ENCODE peak calls at places on chromosomes 1 and 21, in seven cellular contexts. Y is breast epithelium, U is tibial nerve, I is right lobe of liver, V is uterus, K is gastrocnemius medialis, J is stomach. T is an unnamed sample. For H3K4me1 and H3K36me3, the result is how much of the 10 kb centered on the place peaks cover.

GRCh38 chr1:53698381-53698980 is 40.5 kb downstream of the GLIS1 start:
- DNase-seq in U (no peak), K (no peak), V (no peak), I (no peak), Y (no peak), J (no peak), T (no peak)

GRCh38 chr1:30777906-30778155 is 20.3 kb upstream of the LAPTM5 start:
- DNase-seq in V (no peak), J (no peak), K (no peak), Y (no peak), U (no peak), I (no peak), T (no peak)

GRCh38 chr1:109898842-109899241 is 11.8 kb upstream of the CSF1 start:
- DNase-seq in U (no peak), V (no peak), J (no peak), Y (no peak), K (no peak), I (no peak), T (no peak)

GRCh38 chr1:39462074-39462473 is 29.4 kb upstream of the BMP8A start:
- DNase-seq in K (no peak), U (no peak), J (no peak), Y (no peak), I (no peak), V (no peak), T (no peak)

GRCh38 chr1:51331206-51332100 is 1.1 kb upstream of the TTC39A start:
- DNase-seq in Y (peak), U (no peak), I (no peak), V (no peak), J (peak), K (peak), T (peak)

GRCh38 chr1:60978421-60979357 is 103.7 kb upstream of the NFIA start:
- DNase-seq in J (peak), I (no peak), U (no peak), Y (no peak), K (peak), V (peak), T (peak)

GRCh38 chr1:15017105-15017504 is 136.4 kb upstream of the TMEM51 start:
- DNase-seq in I (no peak), U (no peak), J (no peak), Y (no peak), K (no peak), V (no peak), T (no peak)

GRCh38 chr1:193729429-193729828 is 543.0 kb upstream of the B3GALT2 start:
- DNase-seq in V (no peak), I (no peak), Y (no peak), U (no peak), K (no peak), J (no peak), T (no peak)

GRCh38 chr1:228734881-228735801 is at the start of gene RHOU:
- DNase-seq in U (peak), V (peak), K (peak), I (peak), J (peak), Y (peak), T (peak)

GRCh38 chr1:26998319-26999300 is 5.1 kb downstream of the TRNP1 start:
- DNase-seq in V (no peak), I (no peak), U (no peak), Y (no peak), K (no peak), J (no peak), T (no peak)

GRCh38 chr1:115062542-115063004 is 26.7 kb downstream of the TSPAN2 start:
- DNase-seq in K (peak), V (peak), Y (no peak), U (no peak), I (no peak), J (peak), T (peak)

GRCh38 chr1:209688746-209689234 is 13.6 kb downstream of the G0S2 start:
- DNase-seq in Y (no peak), U (no peak), V (no peak), I (no peak), J (no peak), K (no peak), T (no peak)

GRCh38 chr1:53561488-53562115 is 102.4 kb downstream of the DMRTB1 start:
- DNase-seq in U (no peak), K (peak), I (peak), J (no peak), Y (peak), V (no peak), T (no peak)

GRCh38 chr1:243924588-243925349 is 74.7 kb upstream of the AKT3 start:
- DNase-seq in U (no peak), I (no peak), Y (no peak), K (no peak), J (no peak), V (no peak), T (no peak)

GRCh38 chr1:117045644-117046043 is 14.5 kb upstream of the TTF2 start:
- DNase-seq in K (no peak), V (no peak), J (no peak), U (no peak), I (no peak), Y (no peak), T (no peak)

GRCh38 chr1:36924282-36924791 is 110.0 kb downstream of the GRIK3 start:
- DNase-seq in I (peak), K (no peak), Y (peak), U (peak), J (peak), V (no peak), T (no peak)

GRCh38 chr1:18010945-18011344 is 96.7 kb upstream of the IGSF21 start:
- DNase-seq in U (no peak), K (no peak), Y (no peak), V (no peak), I (no peak), J (no peak), T (no peak)

GRCh38 chr1:208455821-208456220 is 211.6 kb upstream of the PLXNA2 start:
- DNase-seq in I (no peak), K (no peak), J (no peak), Y (no peak), U (no peak), V (no peak), T (no peak)

GRCh38 chr21:25561668-25562641 is 45.3 kb downstream of the MRPL39 start:
- DNase-seq in V (peak), Y (peak), K (peak), I (peak), J (peak), U (no peak), T (peak)

GRCh38 chr1:237108299-237109040 is 66.5 kb downstream of the RYR2 start:
- DNase-seq in J (no peak), I (no peak), U (no peak), Y (no peak), V (no peak), K (no peak), T (no peak)

GRCh38 chr1:9239622-9240401 is 5.2 kb downstream of the H6PD start:
- DNase-seq in K (peak), U (no peak), Y (no peak), V (peak), I (peak), J (peak), T (peak)

GRCh38 chr1:111441573-111442192 is 7.4 kb downstream of the WDR77 start:
- DNase-seq in I (no peak), V (no peak), Y (no peak), K (no peak), J (peak), U (no peak), T (no peak)

GRCh38 chr21:36504067-36505058 is 24.4 kb upstream of the CLDN14 start:
- DNase-seq in J (no peak), I (no peak), Y (no peak), V (peak), U (no peak), K (no peak), T (peak)

GRCh38 chr1:247118946-247119446 is 14.8 kb upstream of the ZNF669 start:
- DNase-seq in I (no peak), V (no peak), Y (no peak), J (no peak), U (no peak), K (no peak), T (no peak)

GRCh38 chr1:213993929-213994328 is 6.2 kb downstream of the PROX1 start:
- DNase-seq in Y (no peak), K (no peak), V (no peak), J (no peak), U (no peak), I (no peak), T (no peak)

GRCh38 chr1:4627353-4627752 is 27.1 kb upstream of the AJAP1 start:
- DNase-seq in J (no peak), I (no peak), Y (no peak), U (no peak), K (no peak), V (no peak), T (no peak)

GRCh38 chr1:247857069-247857985 is at the start of gene TRIM58:
- DNase-seq in V (peak), Y (no peak), I (no peak), J (peak), K (no peak), U (no peak), T (peak)

GRCh38 chr1:19872190-19872589 is 10.0 kb upstream of the OTUD3 start:
- DNase-seq in I (peak), U (no peak), J (peak), V (no peak), K (no peak), Y (peak), T (peak)

GRCh38 chr1:204633665-204634064 is 51.9 kb downstream of the LRRN2 start:
- DNase-seq in U (peak), I (no peak), V (peak), Y (no peak), J (peak), K (no peak), T (no peak)

GRCh38 chr1:15282038-15282437 is 35.0 kb downstream of the FHAD1 start:
- DNase-seq in V (no peak), K (no peak), J (no peak), Y (no peak), U (no peak), I (no peak), T (no peak)

DNA sequence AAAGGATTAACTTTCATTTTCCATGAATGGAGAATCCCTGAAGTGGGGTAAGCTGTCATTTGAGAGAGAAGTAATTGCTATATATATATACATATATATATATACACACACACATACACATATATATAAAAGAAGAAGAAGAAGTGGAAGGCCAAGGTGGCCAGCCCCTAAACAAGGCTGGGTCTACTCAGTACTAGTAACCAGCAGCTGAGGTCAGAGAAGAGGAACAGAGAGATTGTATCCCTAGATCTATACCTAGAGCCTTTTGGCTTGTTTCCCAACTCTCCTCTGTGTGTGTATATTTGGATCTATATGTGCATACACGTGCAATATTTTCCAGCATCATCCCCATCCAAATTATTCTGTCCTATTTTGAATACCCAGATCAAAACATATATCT is 5.2 kb downstream of the TNFSF4 start:
- DNase-seq in K (no peak), Y (no peak), V (no peak), J (no peak), U (no peak), I (no peak), T (no peak)
- H3K4me1 ChIP-seq in K (under half), Y (under half), V (under half), J (under half), U (under half), I (under half), T (under half)

DNA sequence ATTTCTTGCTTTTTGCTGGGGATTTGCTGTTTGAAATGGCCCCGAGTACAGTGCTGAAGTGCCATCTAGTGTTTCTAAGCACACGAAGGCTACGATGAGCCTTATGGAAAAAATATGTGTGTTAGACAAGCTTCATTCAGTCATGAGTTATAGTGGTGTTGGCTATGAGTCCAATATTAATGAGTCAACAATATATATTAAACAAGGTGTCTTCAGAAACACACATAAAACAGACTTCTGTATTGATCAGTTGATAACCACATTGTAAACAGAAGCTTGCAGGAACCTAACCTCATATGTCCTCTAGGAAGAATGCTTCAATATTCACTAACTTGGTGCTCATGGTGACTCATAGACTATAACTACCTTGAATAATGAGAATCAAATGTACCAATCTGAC is 1.7 kb upstream of the GJB5 start:
- DNase-seq in V (no peak), I (no peak), K (no peak), U (no peak), Y (no peak), J (no peak), T (no peak)
- TF ChIP-seq CTCF in V (no peak), I (no peak), K (no peak), U (no peak), Y (no peak), J (no peak), T (no peak)

DNA sequence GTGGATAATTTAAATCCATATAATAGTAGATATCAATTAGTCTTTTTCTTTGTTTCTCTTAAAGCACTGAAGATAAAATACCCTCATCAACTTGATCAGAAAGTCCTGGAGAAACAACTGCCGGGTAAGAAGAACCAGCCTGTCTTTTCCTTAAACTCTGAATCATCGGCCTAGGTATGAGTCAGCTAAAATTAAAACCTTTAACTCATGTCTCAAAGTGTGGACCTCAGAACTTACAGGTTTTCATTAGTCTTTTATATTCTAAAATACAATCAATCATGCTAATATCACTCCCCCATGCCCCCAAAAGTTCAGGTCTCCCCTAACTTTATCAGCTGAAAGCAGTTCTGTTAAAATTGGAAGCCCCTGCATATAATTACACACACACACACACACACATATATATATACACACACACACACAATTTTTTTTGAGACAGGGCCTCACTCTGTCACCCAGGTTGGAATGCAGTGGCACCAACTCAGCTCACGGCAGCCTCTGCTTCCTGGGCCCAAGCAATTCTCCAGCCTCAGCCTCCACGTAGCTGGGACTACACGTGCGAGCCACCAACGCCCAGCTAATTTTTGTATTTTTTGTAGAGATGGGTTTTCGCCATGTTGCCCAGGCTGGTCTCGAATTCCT is 61.3 kb downstream of the B3GALNT2 start:
- DNase-seq in J (no peak), K (no peak), U (no peak), Y (no peak), V (no peak), I (no peak), T (no peak)
- H3K36me3 ChIP-seq in J (half or more), K (under half), U (under half), Y (under half), V (under half), I (under half), T (under half)

GRCh38 chr1:85275701-85276289 is 637 bp downstream of the BCL10 start:
- DNase-seq in V (no peak), J (no peak), U (no peak), K (no peak), I (no peak), Y (no peak), T (no peak)
- H3K4me1 ChIP-seq in V (under half), J (under half), U (under half), K (under half), I (under half), Y (under half), T (half or more)

T was measured in mucosa of descending colon.